ENCODE peak calls at places on chromosomes 16 and 17, in eight cellular contexts. J is stimulated activated CD4-positive, alpha-beta T cell treated with anti-CD3 and anti-CD28 coated beads, Interleukin-12 subunit alpha, Interleukin-12 subunit beta, amount 100 ng/mL, for 48 hours; A is iris pigment epithelial cell; U is stimulated activated CD8-positive, alpha-beta memory T cell treated with anti-CD3 and anti-CD28 coated beads, Interleukin-7, amount 100 ng/mL, for 1 hour; H is kidney glomerular epithelial cell; Q is HFFc6; P is amniotic stem cell; X is fibroblast of the conjunctiva. L is an unnamed sample.

GRCh38 chr17:1203111-1203966 is 23.6 kb upstream of the ABR start:
- DNase-seq in H (no peak), A (peak), J (no peak), U (no peak), X (no peak), P (peak), Q (peak), L (no peak)

GRCh38 chr17:49748223-49748622 is 15.7 kb downstream of the FAM117A start:
- DNase-seq in J (no peak), A (no peak), P (no peak), Q (no peak), X (no peak), U (no peak), H (no peak), L (no peak)

GRCh38 chr16:23132921-23133532 is 16.2 kb downstream of the USP31 start:
- DNase-seq in J (no peak), P (no peak), Q (no peak), U (no peak), X (no peak), A (peak), H (no peak), L (no peak)

GRCh38 chr17:73901661-73902415 is 257.6 kb upstream of the SDK2 start:
- DNase-seq in H (no peak), A (no peak), Q (no peak), P (no peak), J (peak), U (no peak), X (no peak), L (peak)

GRCh38 chr16:31527617-31528287 is at the start of gene AHSP:
- DNase-seq in U (no peak), A (no peak), Q (no peak), P (no peak), H (no peak), J (no peak), X (no peak), L (no peak)

GRCh38 chr17:81034779-81035388 is at the start of gene BAIAP2:
- DNase-seq in X (peak), U (peak), J (peak), A (peak), Q (peak), P (peak), H (peak), L (peak)

GRCh38 chr16:68389006-68389405 is 59.3 kb downstream of the SMPD3 start:
- DNase-seq in J (no peak), H (no peak), X (no peak), U (no peak), Q (no peak), A (no peak), P (no peak), L (no peak)

GRCh38 chr17:72846399-72846798 is 246.1 kb downstream of the SLC39A11 start:
- DNase-seq in Q (no peak), H (no peak), J (no peak), A (no peak), U (no peak), X (no peak), P (no peak), L (peak)

GRCh38 chr17:7380321-7380720 is 568 bp upstream of the TNK1 start:
- DNase-seq in H (no peak), X (peak), P (no peak), J (no peak), Q (peak), A (peak), U (no peak), L (no peak)

GRCh38 chr17:57929392-57929791 is 25.8 kb downstream of the CUEDC1 start:
- DNase-seq in U (no peak), P (no peak), H (no peak), X (no peak), A (no peak), Q (no peak), J (no peak), L (no peak)

GRCh38 chr17:35746956-35747355 is 6.1 kb downstream of the GAS2L2 start:
- DNase-seq in J (no peak), Q (no peak), P (no peak), A (no peak), X (no peak), H (no peak), U (no peak), L (no peak)

GRCh38 chr16:89574681-89575246 is 794 bp upstream of the CPNE7 start:
- DNase-seq in Q (peak), P (peak), X (peak), A (peak), U (no peak), H (peak), J (no peak), L (peak)

GRCh38 chr16:4309833-4310266 is 6.0 kb upstream of the GLIS2 start:
- DNase-seq in Q (peak), U (no peak), X (peak), P (peak), H (peak), A (peak), J (peak), L (peak)

GRCh38 chr17:73760186-73760758 is 116.0 kb upstream of the SDK2 start:
- DNase-seq in H (no peak), Q (no peak), X (no peak), A (no peak), U (no peak), J (no peak), P (no peak), L (peak)

GRCh38 chr16:54268766-54269165 is 17.8 kb downstream of the IRX3 start:
- DNase-seq in X (no peak), Q (no peak), P (no peak), U (no peak), H (no peak), A (no peak), J (no peak), L (no peak)

GRCh38 chr16:4570086-4570485 is 13.9 kb downstream of the C16orf96 start:
- DNase-seq in U (no peak), H (no peak), J (no peak), P (no peak), Q (no peak), A (no peak), X (no peak), L (no peak)

GRCh38 chr16:29813644-29814562 is 1.9 kb downstream of the PRRT2 start:
- DNase-seq in A (no peak), U (no peak), P (no peak), Q (no peak), H (no peak), X (no peak), J (no peak), L (no peak)

L was measured in SW480.